ENCODE peak calls at places on chromosomes 3 and 15, in seven cellular contexts. U is keratinocyte, Y is heart right ventricle, E is tibial nerve, S is right lobe of liver, X is aorta, Z is pancreas. Q is an unnamed sample.

GRCh38 chr3:100629728-100630127 is 20.3 kb downstream of the ADGRG7 start:
- DNase-seq in Z (no peak), S (no peak), E (no peak), U (no peak), Y (no peak), X (no peak), Q (no peak)

GRCh38 chr3:143763568-143764162 is 84.6 kb downstream of the SLC9A9 start:
- DNase-seq in S (no peak), X (no peak), Z (no peak), E (no peak), U (no peak), Y (no peak), Q (no peak)

GRCh38 chr3:121895121-121895520 is 920 bp downstream of the SLC15A2 start:
- DNase-seq in Z (no peak), S (no peak), E (no peak), U (no peak), X (no peak), Y (no peak), Q (no peak)

GRCh38 chr3:194167873-194168272 is 31.9 kb downstream of the HES1 start:
- DNase-seq in Z (no peak), X (no peak), Y (no peak), E (no peak), S (no peak), U (no peak), Q (no peak)

GRCh38 chr15:25733036-25733855 is 129.9 kb downstream of the ATP10A start:
- DNase-seq in X (no peak), Y (no peak), S (no peak), E (no peak), U (no peak), Z (no peak), Q (no peak)

GRCh38 chr3:95797081-95797480 is 1017.3 kb upstream of the EPHA6 start:
- DNase-seq in Z (no peak), S (no peak), U (no peak), Y (no peak), X (no peak), E (no peak), Q (no peak)

GRCh38 chr3:177463863-177464262 is 266.6 kb upstream of the TBL1XR1 start:
- DNase-seq in E (no peak), S (no peak), U (no peak), Y (no peak), Z (no peak), X (no peak), Q (no peak)

GRCh38 chr15:70299931-70300858 is 202.5 kb upstream of the TLE3 start:
- DNase-seq in X (no peak), Z (no peak), S (no peak), Y (no peak), U (no peak), E (no peak), Q (no peak)

GRCh38 chr15:25618161-25618560 is 179.3 kb upstream of the UBE3A start:
- DNase-seq in E (no peak), X (no peak), U (no peak), Y (no peak), Z (no peak), S (no peak), Q (no peak)

GRCh38 chr3:116614795-116615362 is 94.7 kb upstream of the TUSC7 start:
- DNase-seq in E (no peak), U (no peak), S (no peak), X (no peak), Z (no peak), Y (no peak), Q (no peak)

GRCh38 chr15:78012643-78013077 is 64.9 kb downstream of the TBC1D2B start:
- DNase-seq in Z (peak; percentile 86), E (peak; percentile 75), Y (no peak), X (no peak), S (peak; percentile 88), U (no peak), Q (no peak)
- H3K4me1 ChIP-seq in Z (peaks cover 61% of the 10 kb centered on the region), E (no peaks in the 10 kb centered on the region), Y (peaks cover 10% of the 10 kb centered on the region), X (no peaks in the 10 kb centered on the region), S (peaks cover 83% of the 10 kb centered on the region), U (peaks cover 12% of the 10 kb centered on the region), Q (peaks cover 9% of the 10 kb centered on the region)

DNA sequence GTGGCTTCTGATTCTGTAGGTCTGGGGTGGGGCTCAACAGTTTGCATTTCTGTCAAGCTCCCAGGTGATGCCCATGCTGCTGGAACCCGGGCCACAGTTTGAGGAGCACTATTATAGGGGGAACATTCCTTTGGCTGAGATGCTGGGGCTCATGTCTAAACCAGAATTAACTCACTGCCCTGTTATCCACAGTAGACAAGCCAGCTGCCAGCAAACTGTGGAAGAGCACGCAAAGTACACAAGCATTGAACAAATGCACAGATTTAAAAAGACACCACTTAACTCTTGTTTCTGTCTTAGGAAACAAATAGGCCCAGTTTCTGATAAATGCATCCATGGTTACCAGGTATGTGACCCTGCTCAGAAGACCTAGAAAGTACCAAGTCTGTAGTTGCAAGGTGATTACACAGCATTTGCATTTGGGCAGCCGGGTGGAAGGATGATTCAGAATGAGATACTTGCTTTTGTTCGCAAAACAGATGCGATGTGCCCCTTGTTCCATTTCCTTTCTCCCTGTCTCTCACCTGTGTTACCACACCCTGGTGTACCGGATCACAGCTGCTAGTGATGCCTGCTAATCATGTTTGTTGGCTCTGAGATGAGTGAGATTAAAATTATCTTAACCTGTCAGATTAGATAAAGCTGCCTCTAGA is 12.4 kb downstream of the GYG1 start:
- DNase-seq in X (no peak), U (peak; percentile 2), Z (no peak), E (no peak), Y (no peak), S (no peak), Q (no peak)
- H3K27ac ChIP-seq in X (peak overlapping the region; percentile 36), U (no peak overlapping the region), Z (no peak overlapping the region), E (no peak overlapping the region), Y (peak overlapping the region; percentile 11), S (no peak overlapping the region), Q (peak overlapping the region; percentile 92)

DNA sequence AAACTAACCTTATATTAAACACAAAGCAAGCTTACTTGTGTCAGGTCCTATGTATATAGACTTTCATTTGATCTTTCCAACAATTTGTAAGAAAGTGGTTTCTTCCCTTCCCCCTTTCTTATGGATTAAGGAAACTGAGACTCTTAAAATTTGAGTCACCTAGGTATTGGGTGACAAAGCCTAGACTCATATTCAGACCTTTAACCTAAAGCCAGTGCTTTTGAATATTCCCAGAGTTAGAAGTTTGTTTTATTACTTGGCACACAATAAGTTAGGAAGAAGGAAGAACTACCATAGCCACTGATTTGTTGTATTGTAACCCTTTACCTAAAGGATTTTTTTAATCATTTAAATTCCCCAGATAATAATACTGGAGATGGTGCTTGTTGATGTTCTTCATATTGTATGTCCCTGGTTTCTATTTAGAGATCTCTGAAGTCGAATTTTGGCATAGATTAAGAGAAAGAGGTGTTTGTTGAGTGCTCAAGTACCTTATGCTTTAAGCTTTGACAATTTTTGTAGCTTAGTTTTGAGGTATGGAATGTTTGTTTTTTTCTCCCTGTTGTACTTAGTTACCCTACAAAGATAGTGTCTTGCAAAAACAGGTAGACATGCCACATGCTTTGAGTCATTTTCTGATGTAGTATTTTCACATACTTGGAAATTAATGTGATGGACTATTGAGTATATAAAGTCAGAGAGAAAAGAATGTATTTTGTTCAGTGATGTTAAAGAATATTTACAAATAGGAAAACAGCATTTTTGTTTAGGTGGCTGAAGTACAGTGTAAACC is 11.2 kb downstream of the TSC22D2 start:
- DNase-seq in S (no peak), X (no peak), Y (no peak), U (no peak), E (no peak), Z (no peak), Q (no peak)
- H3K4me1 ChIP-seq in S (peaks cover 12% of the 10 kb centered on the region), X (peaks cover 4% of the 10 kb centered on the region), Y (peaks cover 98% of the 10 kb centered on the region), U (peaks cover 58% of the 10 kb centered on the region), E (peaks cover 3% of the 10 kb centered on the region), Z (peaks cover 21% of the 10 kb centered on the region), Q (peaks cover 72% of the 10 kb centered on the region)

DNA sequence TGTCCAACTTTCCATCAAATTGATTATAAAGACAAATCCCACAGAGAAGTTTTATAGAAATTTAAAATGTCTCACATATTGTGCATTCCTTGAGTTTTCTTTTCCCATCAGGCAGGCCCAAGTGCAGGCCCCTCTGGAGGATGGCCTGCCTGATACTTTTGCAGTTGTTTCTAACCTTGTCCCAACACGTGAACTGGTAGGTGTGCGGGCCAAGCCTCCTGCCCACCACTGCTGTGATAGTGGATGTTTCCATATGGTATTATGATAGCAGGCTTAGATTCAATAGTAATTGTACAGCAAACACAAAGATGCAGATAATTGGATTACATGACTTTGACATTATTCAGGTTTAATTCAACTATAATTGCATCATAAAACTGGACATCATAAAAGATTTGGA is 1.4 kb downstream of the P2RY12 start:
- DNase-seq in E (no peak), S (no peak), U (no peak), Y (no peak), Z (no peak), X (no peak), Q (no peak)
- H3K27ac ChIP-seq in E (peak overlapping the region; percentile 81), S (no peak overlapping the region), U (no peak overlapping the region), Y (no peak overlapping the region), Z (no peak overlapping the region), X (no peak overlapping the region), Q (no peak overlapping the region)

GRCh38 chr15:31141792-31142191 is 40.3 kb upstream of the TRPM1 start:
- DNase-seq in X (no peak), Y (no peak), E (no peak), U (no peak), Z (no peak), S (no peak), Q (no peak)

GRCh38 chr15:31147456-31147855 is 45.9 kb upstream of the TRPM1 start:
- DNase-seq in Y (no peak), U (no peak), S (no peak), X (no peak), E (no peak), Z (no peak), Q (no peak)

GRCh38 chr15:31147943-31148621 is 46.6 kb upstream of the TRPM1 start:
- DNase-seq in X (no peak), Z (no peak), Y (no peak), E (no peak), S (no peak), U (no peak), Q (no peak)

GRCh38 chr15:31148622-31149505 is 47.3 kb upstream of the TRPM1 start:
- DNase-seq in Y (no peak), U (no peak), E (no peak), S (no peak), X (no peak), Z (no peak), Q (no peak)

DNA sequence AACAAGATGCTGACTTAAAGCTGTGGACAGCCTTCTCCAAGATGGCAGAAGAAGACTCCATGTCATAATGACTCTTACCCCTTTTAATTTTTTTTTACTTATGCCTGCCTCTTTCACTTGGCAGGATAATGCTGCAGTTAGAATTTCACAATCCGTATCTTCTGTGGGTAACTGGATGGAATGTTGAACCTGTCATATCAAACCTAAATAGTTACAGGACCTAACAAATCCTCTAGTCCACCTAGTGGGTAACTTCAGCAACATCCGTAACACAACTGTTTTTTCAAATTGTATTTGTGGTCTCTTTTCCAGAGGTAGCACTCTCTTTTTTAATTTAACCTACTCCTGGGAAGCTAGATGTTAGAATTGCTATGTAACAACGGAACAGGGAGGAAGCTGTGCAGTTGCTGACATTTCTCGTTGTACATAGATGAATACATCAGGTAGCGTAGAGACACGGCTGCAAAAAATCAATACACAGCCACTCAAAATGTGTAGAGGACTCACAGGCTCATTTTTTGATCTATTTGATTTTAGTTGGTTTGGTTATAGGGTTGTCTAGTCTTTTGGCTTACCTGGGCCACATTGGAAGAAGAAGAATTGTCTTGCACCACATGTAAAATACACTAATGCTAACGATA is 43.9 kb upstream of the TRPM1 start:
- DNase-seq in X (no peak), Z (no peak), Y (no peak), S (no peak), U (no peak), E (no peak), Q (no peak)
- H3K4me1 ChIP-seq in X (no peaks in the 10 kb centered on the region), Z (no peaks in the 10 kb centered on the region), Y (no peaks in the 10 kb centered on the region), S (peaks cover 4% of the 10 kb centered on the region), U (no peaks in the 10 kb centered on the region), E (no peaks in the 10 kb centered on the region), Q (no peaks in the 10 kb centered on the region)